ENCODE peak calls at places on chromosomes 7 and 10, in five cellular contexts. V is H1, F is stomach, X is A549, G is ovary. U is an unnamed sample. For H3K4me1, the result is how much of the 10 kb centered on the place peaks cover.

GRCh38 chr10:131663411-131663810 is 237.4 kb upstream of the PPP2R2D start:
- DNase-seq in V (no peak), F (peak), X (no peak), G (no peak), U (no peak)

GRCh38 chr10:62422068-62422590 is 48.0 kb downstream of the ZNF365 start:
- DNase-seq in V (no peak), F (no peak), X (no peak), G (no peak), U (no peak)

GRCh38 chr7:90816511-90817142 is 220.5 kb downstream of the CDK14 start:
- DNase-seq in V (no peak), F (no peak), X (peak), G (no peak), U (no peak)

GRCh38 chr7:24827589-24827988 is 70.3 kb upstream of the GSDME start:
- DNase-seq in V (no peak), F (no peak), X (no peak), G (no peak), U (no peak)

GRCh38 chr7:151088019-151088855 is 2.0 kb downstream of the AGAP3 start:
- DNase-seq in V (no peak), F (no peak), X (no peak), G (peak), U (peak)

GRCh38 chr7:351681-352480 is 61.9 kb downstream of the FOXL3 start:
- DNase-seq in V (no peak), F (no peak), X (no peak), G (no peak), U (peak)

GRCh38 chr10:79018591-79019011 is 50.2 kb upstream of the ZMIZ1 start:
- DNase-seq in V (no peak), F (no peak), X (no peak), G (no peak), U (peak)

GRCh38 chr7:11607676-11608075 is 224.3 kb downstream of the THSD7A start:
- DNase-seq in V (no peak), F (peak), X (no peak), G (no peak), U (no peak)

GRCh38 chr10:78783753-78784152 is 285.0 kb upstream of the ZMIZ1 start:
- DNase-seq in V (no peak), F (no peak), X (no peak), G (no peak), U (no peak)

GRCh38 chr7:123689250-123689649 is 33.6 kb downstream of the LMOD2 start:
- DNase-seq in V (no peak), F (no peak), X (no peak), G (no peak), U (no peak)

GRCh38 chr10:110737886-110738634 is 93.9 kb downstream of the RBM20 start:
- DNase-seq in V (no peak), F (no peak), X (no peak), G (no peak), U (no peak)

GRCh38 chr10:45001382-45002148 is 842 bp downstream of the ZNF22 start:
- DNase-seq in V (no peak), F (peak), X (peak), G (no peak), U (no peak)

GRCh38 chr7:2517004-2517403 is 2.6 kb upstream of the LFNG start:
- DNase-seq in V (no peak), F (no peak), X (no peak), G (no peak), U (no peak)

GRCh38 chr10:129955591-129956284 is 8.3 kb downstream of the EBF3 start:
- DNase-seq in V (no peak), F (no peak), X (peak), G (no peak), U (no peak)

GRCh38 chr7:121519548-121520521 is 123.7 kb upstream of the FAM3C start:
- DNase-seq in V (no peak), F (no peak), X (no peak), G (no peak), U (no peak)

GRCh38 chr7:18402488-18403183 is 92.9 kb upstream of the HDAC9 start:
- DNase-seq in V (no peak), F (no peak), X (no peak), G (no peak), U (no peak)

GRCh38 chr7:9082203-9082602 is 648.8 kb downstream of the NXPH1 start:
- DNase-seq in V (no peak), F (no peak), X (no peak), G (no peak), U (no peak)

GRCh38 chr7:22872087-22872807 is 49.6 kb upstream of the TOMM7 start:
- DNase-seq in V (no peak), F (no peak), X (no peak), G (no peak), U (no peak)

GRCh38 chr7:105219771-105220160 is 169.0 kb downstream of the SRPK2 start:
- DNase-seq in V (no peak), F (no peak), X (peak), G (no peak), U (no peak)

GRCh38 chr10:35854661-35855060 is 212.6 kb upstream of the FZD8 start:
- DNase-seq in V (no peak), F (no peak), X (no peak), G (no peak), U (no peak)

GRCh38 chr10:73649876-73650536 is 5.8 kb downstream of the SYNPO2L start:
- DNase-seq in V (no peak), F (no peak), X (no peak), G (no peak), U (no peak)

GRCh38 chr7:16660702-16661464 is 14.9 kb downstream of the BZW2 start:
- DNase-seq in V (no peak), F (no peak), X (peak), G (no peak), U (no peak)

GRCh38 chr7:157628456-157628855 is 291.7 kb downstream of the DNAJB6 start:
- DNase-seq in V (no peak), F (no peak), X (no peak), G (no peak), U (no peak)

GRCh38 chr10:87038786-87039185 is 18.7 kb downstream of the FAM25A start:
- DNase-seq in V (no peak), F (peak), X (no peak), G (no peak), U (no peak)

GRCh38 chr7:31819031-31819430 is 132.0 kb downstream of the PPP1R17 start:
- DNase-seq in V (no peak), F (no peak), X (no peak), G (no peak), U (no peak)

GRCh38 chr10:21363753-21364104 is 161.8 kb downstream of the SKIDA1 start:
- DNase-seq in V (no peak), F (no peak), X (peak), G (no peak), U (no peak)

GRCh38 chr7:73701357-73701995 is 18.0 kb downstream of the STX1A start:
- DNase-seq in V (peak), F (no peak), X (peak), G (peak), U (no peak)

GRCh38 chr10:43802988-43803696 is 154.5 kb upstream of the ZNF32 start:
- DNase-seq in V (no peak), F (no peak), X (no peak), G (no peak), U (no peak)

GRCh38 chr7:24255139-24255538 is 28.9 kb upstream of the NPY start:
- DNase-seq in V (no peak), F (no peak), X (no peak), G (no peak), U (no peak)

GRCh38 chr10:48759113-48759901 is 74.6 kb downstream of the WDFY4 start:
- DNase-seq in V (no peak), F (no peak), X (no peak), G (no peak), U (no peak)

GRCh38 chr7:116277070-116277469 is 66.7 kb downstream of the TES start:
- DNase-seq in V (no peak), F (no peak), X (no peak), G (no peak), U (no peak)

GRCh38 chr7:13826752-13827151 is 162.7 kb downstream of the ETV1 start:
- DNase-seq in V (no peak), F (no peak), X (no peak), G (no peak), U (no peak)

GRCh38 chr7:35726654-35727053 is 31.7 kb upstream of the HERPUD2 start:
- DNase-seq in V (no peak), F (no peak), X (no peak), G (no peak), U (no peak)

GRCh38 chr7:96361116-96361857 is 39.4 kb upstream of the SLC25A13 start:
- DNase-seq in V (no peak), F (no peak), X (no peak), G (no peak), U (no peak)

GRCh38 chr10:125084191-125085186 is 75.9 kb downstream of the CTBP2 start:
- DNase-seq in V (peak), F (peak), X (peak), G (peak), U (no peak)

GRCh38 chr7:128904381-128905197 is 5.9 kb downstream of the KCP start:
- DNase-seq in V (no peak), F (no peak), X (peak), G (no peak), U (no peak)

GRCh38 chr10:35533565-35533964 is 71.6 kb upstream of the GJD4 start:
- DNase-seq in V (no peak), F (no peak), X (no peak), G (no peak), U (no peak)

GRCh38 chr7:142408794-142409193 is 150.9 kb upstream of the PRSS58 start:
- DNase-seq in V (no peak), F (no peak), X (no peak), G (no peak), U (no peak)

GRCh38 chr7:6589829-6590644 is at the start of gene INTS15:
- DNase-seq in V (no peak), F (peak), X (peak), G (peak), U (peak)
- TF ChIP-seq EP300 in V (no peak), F (no peak), X (no peak), G (no peak), U (no peak)

GRCh38 chr7:139772837-139773236 is 5.0 kb downstream of the HIPK2 start:
- DNase-seq in V (no peak), F (no peak), X (no peak), G (no peak), U (no peak)

GRCh38 chr7:139772115-139772514 is 5.7 kb downstream of the HIPK2 start:
- DNase-seq in V (no peak), F (peak), X (no peak), G (no peak), U (no peak)

GRCh38 chr7:139774376-139774775 is 3.4 kb downstream of the HIPK2 start:
- DNase-seq in V (no peak), F (no peak), X (no peak), G (no peak), U (no peak)

GRCh38 chr7:139771001-139771956 is 6.5 kb downstream of the HIPK2 start:
- DNase-seq in V (no peak), F (no peak), X (peak), G (no peak), U (peak)

DNA sequence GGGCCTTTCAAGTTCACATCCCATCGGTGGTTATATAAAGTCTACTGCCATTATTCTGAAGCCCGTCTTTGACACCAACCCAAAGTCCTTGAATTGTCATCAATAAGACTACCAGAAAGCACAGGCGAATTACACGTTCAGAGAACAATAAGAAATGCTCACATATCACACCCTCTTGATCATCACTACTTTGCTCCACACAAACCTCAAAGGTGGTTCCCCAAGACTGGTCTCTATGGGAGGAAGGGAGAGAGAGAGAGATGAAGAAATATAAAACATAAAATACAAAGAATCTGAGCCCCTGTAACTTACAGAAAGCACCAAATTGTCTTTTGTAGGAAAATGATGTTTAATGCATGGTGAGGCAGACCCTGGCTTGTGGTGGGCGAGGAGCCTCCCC is 4.4 kb downstream of the HIPK2 start:
- DNase-seq in V (no peak), F (no peak), X (no peak), G (no peak), U (no peak)
- H3K4me1 ChIP-seq in V (under half), F (half or more), X (half or more), G (under half), U (half or more)

DNA sequence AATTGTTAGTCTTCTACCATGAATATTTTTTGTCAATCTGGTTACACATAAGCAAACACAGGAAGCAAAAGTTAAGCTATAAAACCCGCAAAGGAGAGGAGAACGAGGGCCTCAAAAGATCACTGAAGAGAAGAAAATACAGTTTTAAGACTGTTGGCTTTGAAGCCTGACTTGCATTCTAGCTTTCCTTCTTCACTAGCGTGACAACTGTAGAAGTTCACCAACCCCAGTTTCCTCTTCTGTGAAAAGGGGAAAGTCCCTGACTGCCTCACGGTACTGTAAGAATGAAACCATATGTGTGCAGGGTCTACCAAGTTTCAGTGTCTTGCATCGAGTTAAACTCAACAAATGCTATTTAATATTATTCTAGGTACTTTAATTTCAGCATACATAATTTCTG is 7.5 kb upstream of the LRRN3 start:
- DNase-seq in V (no peak), F (no peak), X (no peak), G (no peak), U (no peak)
- TF ChIP-seq EP300 in V (no peak), F (no peak), X (no peak), G (no peak), U (no peak)

DNA sequence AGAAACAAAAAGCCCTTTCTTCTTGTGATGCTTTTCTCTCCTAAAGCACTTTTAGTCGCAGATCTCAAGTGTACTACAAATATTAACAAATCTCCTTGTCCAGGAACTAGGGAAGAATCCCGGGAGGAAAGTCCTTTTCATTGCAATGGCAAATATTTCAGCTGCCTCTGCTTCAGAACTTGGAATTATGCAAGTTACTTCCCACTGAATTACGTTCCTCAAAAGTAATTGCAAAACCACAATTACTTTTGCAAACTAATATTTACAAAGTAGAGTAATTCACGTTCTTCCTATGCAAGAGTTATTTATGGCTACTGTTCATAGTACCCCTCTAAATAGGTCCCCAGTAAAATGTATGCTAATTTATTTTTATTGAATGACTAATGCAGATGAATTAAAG is 14.5 kb downstream of the PRKCQ start:
- DNase-seq in V (no peak), F (no peak), X (no peak), G (no peak), U (no peak)
- H3K4me1 ChIP-seq in V (under half), F (under half), X (under half), G (under half), U (under half)

GRCh38 chr10:63466168-63466935 is 575 bp upstream of the JMJD1C start:
- DNase-seq in V (no peak), F (peak), X (peak), G (no peak), U (no peak)

GRCh38 chr10:63470928-63471327 is 5.2 kb upstream of the JMJD1C start:
- DNase-seq in V (no peak), F (no peak), X (no peak), G (no peak), U (no peak)

GRCh38 chr10:63468947-63469346 is 3.2 kb upstream of the JMJD1C start:
- DNase-seq in V (no peak), F (no peak), X (no peak), G (no peak), U (no peak)

GRCh38 chr10:63465293-63466167 is at the start of gene JMJD1C:
- DNase-seq in V (peak), F (peak), X (peak), G (peak), U (peak)

DNA sequence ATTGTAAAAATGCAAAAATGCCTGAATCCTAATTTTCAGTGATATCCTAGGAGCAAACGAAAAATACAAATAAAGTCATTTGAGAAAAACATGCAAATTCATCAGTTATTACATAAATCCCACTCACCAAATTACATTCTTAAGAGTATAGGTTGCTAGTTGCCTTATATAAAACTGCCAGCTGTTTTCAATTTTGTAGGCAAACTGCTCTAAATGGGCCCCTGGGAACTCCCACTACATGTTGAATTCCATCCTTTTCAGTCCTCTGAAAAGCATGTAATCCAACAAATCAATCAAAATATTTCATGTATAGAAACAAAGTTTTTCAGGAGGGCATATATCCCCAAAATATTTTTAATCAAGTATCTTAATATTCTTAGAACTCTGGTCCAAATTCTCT is 2.1 kb upstream of the JMJD1C start:
- DNase-seq in V (no peak), F (no peak), X (no peak), G (no peak), U (no peak)
- TF ChIP-seq EP300 in V (no peak), F (no peak), X (no peak), G (no peak), U (no peak)

GRCh38 chr7:50728184-50728583 is 54.5 kb downstream of the GRB10 start:
- DNase-seq in V (no peak), F (no peak), X (no peak), G (no peak), U (no peak)
- H3K4me1 ChIP-seq in V (under half), F (under half), X (under half), G (under half), U (half or more)

DNA sequence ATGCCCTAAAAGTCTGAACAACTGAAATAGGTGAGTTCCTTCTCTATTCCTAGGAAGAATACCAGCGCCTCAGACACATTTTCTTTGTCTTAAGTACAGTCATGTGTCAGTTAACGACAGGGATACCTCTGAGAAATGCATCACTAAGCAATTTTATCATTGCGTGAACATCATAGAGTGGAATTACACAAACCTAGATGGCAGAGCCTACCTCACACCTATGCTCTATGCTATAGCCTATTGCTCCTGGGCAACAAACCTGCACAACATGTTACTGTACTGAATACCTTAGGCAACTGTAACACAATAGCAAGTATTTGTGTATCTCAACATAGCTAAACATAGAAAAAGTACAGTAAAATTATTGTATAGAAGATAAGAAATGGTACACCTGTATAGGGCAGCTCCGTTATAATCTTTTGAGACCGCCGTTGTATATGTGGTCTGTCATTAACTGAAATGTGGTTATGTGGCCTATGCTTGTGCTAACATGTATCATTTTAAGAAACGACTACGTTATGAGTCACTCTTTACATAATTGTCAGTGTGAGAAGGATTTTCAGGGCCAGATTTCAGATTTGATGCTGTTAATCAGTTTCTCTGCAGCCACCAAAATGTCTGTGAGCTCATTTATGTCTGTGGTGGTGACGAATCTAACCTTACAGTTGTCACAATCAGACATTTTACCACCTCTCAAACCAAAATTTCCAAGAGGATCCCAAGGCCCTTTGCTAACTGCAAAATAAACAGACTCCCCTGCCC is 66.1 kb upstream of the STK17A start:
- DNase-seq in V (no peak), F (no peak), X (no peak), G (no peak), U (no peak)
- TF ChIP-seq EP300 in V (no peak), F (no peak), X (no peak), G (no peak), U (no peak)